ENCODE peak calls at places on chromosomes 4 and X, in five cellular contexts. One of them, this sample, is unnamed.
A peak's percentile ranks its signal among the peaks of the same experiment; 100 is the strongest.

GRCh38 chrX:43279341-43279808 is 376.7 kb upstream of the MAOA start:
- DNase-seq in H1: no peak
- DNase-seq in HepG2: no peak
- DNase-seq in GM12878: no peak
- DNase-seq in NT2/D1: no peak
- DNase-seq in this sample: no peak

GRCh38 chr4:161121451-161121850 is 1042.3 kb downstream of the FSTL5 start:
- DNase-seq in GM12878: no peak
- DNase-seq in HepG2: no peak
- DNase-seq in H1: no peak
- DNase-seq in NT2/D1: no peak
- DNase-seq in this sample: no peak

GRCh38 chr4:101914761-101915160 is 124.2 kb downstream of the BANK1 start:
- DNase-seq in NT2/D1: no peak
- DNase-seq in GM12878: no peak
- DNase-seq in HepG2: no peak
- DNase-seq in H1: no peak
- DNase-seq in this sample: no peak

GRCh38 chr4:26729547-26729946 is 131.1 kb upstream of the STIM2 start:
- DNase-seq in H1: no peak
- DNase-seq in NT2/D1: no peak
- DNase-seq in HepG2: no peak
- DNase-seq in GM12878: no peak
- DNase-seq in this sample: no peak

GRCh38 chr4:28073860-28074555 is 1213.4 kb downstream of the STIM2 start:
- DNase-seq in HepG2: peak; percentile 3
- DNase-seq in GM12878: no peak
- DNase-seq in H1: no peak
- DNase-seq in NT2/D1: peak; percentile 2
- DNase-seq in this sample: no peak

GRCh38 chr4:78058591-78059523 is 1.7 kb downstream of the FRAS1 start:
- DNase-seq in H1: peak; percentile 21
- DNase-seq in GM12878: no peak
- DNase-seq in NT2/D1: no peak
- DNase-seq in HepG2: peak; percentile 19
- DNase-seq in this sample: peak; percentile 50

GRCh38 chr4:47640911-47641310 is 155.8 kb downstream of the ATP10D start:
- DNase-seq in GM12878: no peak
- DNase-seq in HepG2: no peak
- DNase-seq in H1: no peak
- DNase-seq in NT2/D1: no peak
- DNase-seq in this sample: no peak

GRCh38 chrX:48626401-48627298 is 29.4 kb downstream of the WDR13 start:
- DNase-seq in NT2/D1: no peak
- DNase-seq in GM12878: no peak
- DNase-seq in H1: no peak
- DNase-seq in HepG2: no peak
- DNase-seq in this sample: no peak

GRCh38 chr4:170243662-170244288 is 154.0 kb upstream of the AADAT start:
- DNase-seq in GM12878: no peak
- DNase-seq in H1: no peak
- DNase-seq in HepG2: no peak
- DNase-seq in NT2/D1: no peak
- DNase-seq in this sample: no peak

GRCh38 chr4:108483650-108484049 is 136.7 kb upstream of the RPL34 start:
- DNase-seq in NT2/D1: no peak
- DNase-seq in HepG2: no peak
- DNase-seq in GM12878: no peak
- DNase-seq in H1: no peak
- DNase-seq in this sample: no peak

GRCh38 chr4:121938282-121939092 is 13.4 kb downstream of the TRPC3 start:
- DNase-seq in GM12878: no peak
- DNase-seq in HepG2: peak; percentile 12
- DNase-seq in NT2/D1: no peak
- DNase-seq in H1: no peak
- DNase-seq in this sample: no peak

DNA sequence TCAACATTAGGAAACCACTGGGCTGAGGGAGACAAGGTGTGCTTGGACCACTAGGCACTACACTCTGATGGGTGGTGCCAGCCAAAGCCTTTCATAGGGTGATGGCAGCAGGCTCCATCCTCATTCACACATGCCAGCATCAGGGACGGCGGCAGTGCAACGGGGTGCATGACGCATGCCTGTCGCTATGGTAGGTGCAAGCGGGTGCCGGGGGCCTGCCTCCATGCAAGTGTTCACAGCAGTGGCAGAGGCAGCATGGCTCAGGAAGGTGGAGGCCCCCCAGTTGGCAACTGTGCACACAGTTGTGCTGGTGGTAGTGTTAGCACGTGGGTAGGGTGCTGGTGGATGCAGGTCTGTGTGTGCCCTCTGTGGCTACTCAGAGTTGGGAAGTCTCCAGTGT is 184.1 kb downstream of the RELL1 start:
- DNase-seq in NT2/D1: no peak
- DNase-seq in HepG2: no peak
- DNase-seq in H1: no peak
- DNase-seq in GM12878: no peak
- DNase-seq in this sample: no peak
- TF ChIP-seq SUZ12 in NT2/D1: no peak
- TF ChIP-seq SUZ12 in HepG2: no peak
- TF ChIP-seq SUZ12 in H1: no peak
- TF ChIP-seq SUZ12 in GM12878: no peak
- TF ChIP-seq SUZ12 in this sample: no peak

GRCh38 chr4:41725254-41725653 is 23.3 kb downstream of the PHOX2B start:
- DNase-seq in HepG2: no peak
- DNase-seq in NT2/D1: no peak
- DNase-seq in H1: no peak
- DNase-seq in GM12878: no peak
- DNase-seq in this sample: no peak

GRCh38 chr4:41718907-41719306 is 29.6 kb downstream of the PHOX2B start:
- DNase-seq in NT2/D1: no peak
- DNase-seq in HepG2: no peak
- DNase-seq in GM12878: no peak
- DNase-seq in H1: no peak
- DNase-seq in this sample: no peak

GRCh38 chr4:41719417-41719816 is 29.1 kb downstream of the PHOX2B start:
- DNase-seq in GM12878: no peak
- DNase-seq in NT2/D1: no peak
- DNase-seq in HepG2: no peak
- DNase-seq in H1: no peak
- DNase-seq in this sample: no peak

GRCh38 chr4:41723286-41723685 is 25.2 kb downstream of the PHOX2B start:
- DNase-seq in HepG2: no peak
- DNase-seq in GM12878: no peak
- DNase-seq in NT2/D1: no peak
- DNase-seq in H1: no peak
- DNase-seq in this sample: no peak

GRCh38 chr4:41722171-41722570 is 26.4 kb downstream of the PHOX2B start:
- DNase-seq in GM12878: no peak
- DNase-seq in HepG2: no peak
- DNase-seq in H1: no peak
- DNase-seq in NT2/D1: no peak
- DNase-seq in this sample: no peak
- TF ChIP-seq SUZ12 in GM12878: no peak
- TF ChIP-seq SUZ12 in HepG2: no peak
- TF ChIP-seq SUZ12 in H1: no peak
- TF ChIP-seq SUZ12 in NT2/D1: no peak
- TF ChIP-seq SUZ12 in this sample: no peak

DNA sequence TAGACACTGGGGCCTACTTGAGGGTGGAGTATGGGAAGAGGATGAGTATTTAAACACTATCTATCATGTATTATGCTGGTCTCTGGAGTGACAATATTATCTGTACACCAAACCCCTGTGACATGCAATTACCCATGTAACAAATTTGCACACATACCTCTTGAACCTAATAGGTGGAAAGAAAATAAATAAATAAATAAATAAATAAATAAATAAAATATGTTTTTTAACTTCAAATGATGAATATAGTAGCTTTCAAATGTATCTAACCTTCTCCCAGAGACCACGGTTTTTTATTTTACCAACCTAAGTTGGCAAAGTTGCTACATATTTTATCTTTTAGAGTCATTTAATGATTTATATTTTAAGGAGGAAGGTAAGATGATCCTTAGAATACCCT is 105.0 kb downstream of the TGIF2LX start:
- DNase-seq in NT2/D1: no peak
- DNase-seq in HepG2: no peak
- DNase-seq in H1: no peak
- DNase-seq in GM12878: no peak
- DNase-seq in this sample: no peak
- TF ChIP-seq SUZ12 in NT2/D1: no peak
- TF ChIP-seq SUZ12 in HepG2: no peak
- TF ChIP-seq SUZ12 in H1: no peak
- TF ChIP-seq SUZ12 in GM12878: no peak
- TF ChIP-seq SUZ12 in this sample: no peak

GRCh38 chr4:184649971-184650855 is 675 bp downstream of the PRIMPOL start:
- DNase-seq in HepG2: peak; percentile 17
- DNase-seq in H1: no peak
- DNase-seq in GM12878: no peak
- DNase-seq in NT2/D1: no peak
- DNase-seq in this sample: no peak
- TF ChIP-seq SUZ12 in HepG2: no peak
- TF ChIP-seq SUZ12 in H1: no peak
- TF ChIP-seq SUZ12 in GM12878: no peak
- TF ChIP-seq SUZ12 in NT2/D1: no peak
- TF ChIP-seq SUZ12 in this sample: no peak

GRCh38 chr4:89660851-89661250 is 176.1 kb downstream of the SNCA start:
- DNase-seq in H1: no peak
- DNase-seq in GM12878: no peak
- DNase-seq in NT2/D1: no peak
- DNase-seq in HepG2: no peak
- DNase-seq in this sample: no peak

GRCh38 chr4:89661490-89661889 is 175.5 kb downstream of the SNCA start:
- DNase-seq in GM12878: no peak
- DNase-seq in H1: no peak
- DNase-seq in NT2/D1: peak; percentile 32
- DNase-seq in HepG2: no peak
- DNase-seq in this sample: no peak

GRCh38 chr4:89658701-89659024 is 178.3 kb downstream of the SNCA start:
- DNase-seq in H1: no peak
- DNase-seq in NT2/D1: no peak
- DNase-seq in GM12878: no peak
- DNase-seq in HepG2: no peak
- DNase-seq in this sample: no peak

GRCh38 chr4:89660444-89660843 is 176.5 kb downstream of the SNCA start:
- DNase-seq in HepG2: no peak
- DNase-seq in GM12878: no peak
- DNase-seq in H1: no peak
- DNase-seq in NT2/D1: no peak
- DNase-seq in this sample: no peak

DNA sequence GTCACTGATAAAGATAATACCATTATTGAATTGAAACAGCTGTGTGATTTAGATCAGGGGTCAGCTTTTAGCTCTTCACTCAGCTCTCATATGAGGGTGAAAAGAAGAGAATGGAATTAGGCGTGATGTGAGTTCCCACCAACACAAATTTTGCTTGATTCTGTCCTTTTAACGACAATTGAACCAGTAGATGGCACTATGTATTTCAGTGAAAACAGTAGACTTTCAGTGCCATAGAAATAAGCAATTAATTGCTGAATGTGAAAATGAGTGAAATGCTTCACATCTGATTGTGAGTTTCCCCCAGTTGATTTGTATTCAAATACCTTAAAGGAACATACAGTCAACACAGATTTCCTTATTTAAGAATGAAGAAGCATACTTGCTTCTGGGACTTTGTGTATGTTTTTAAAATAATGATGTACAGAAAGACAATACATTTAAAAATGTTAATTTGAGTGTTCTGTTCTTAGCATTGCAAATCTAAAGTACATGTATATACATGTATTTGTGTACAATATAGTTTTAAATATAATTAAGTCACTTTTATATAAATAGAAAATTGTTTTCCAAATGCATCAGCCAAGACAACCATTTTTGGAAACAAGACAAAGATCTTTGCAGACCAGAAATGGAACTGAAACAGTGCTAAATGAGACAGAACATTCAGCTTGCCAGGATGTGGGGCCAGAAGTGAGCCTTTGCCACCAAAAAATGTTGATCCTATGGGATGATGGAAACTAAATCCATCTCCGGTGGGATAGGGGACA is 178.8 kb downstream of the SNCA start:
- DNase-seq in HepG2: peak; percentile 28
- DNase-seq in GM12878: no peak
- DNase-seq in NT2/D1: no peak
- DNase-seq in H1: no peak
- DNase-seq in this sample: peak; percentile 17
- TF ChIP-seq SUZ12 in HepG2: no peak
- TF ChIP-seq SUZ12 in GM12878: no peak
- TF ChIP-seq SUZ12 in NT2/D1: no peak
- TF ChIP-seq SUZ12 in H1: no peak
- TF ChIP-seq SUZ12 in this sample: no peak

DNA sequence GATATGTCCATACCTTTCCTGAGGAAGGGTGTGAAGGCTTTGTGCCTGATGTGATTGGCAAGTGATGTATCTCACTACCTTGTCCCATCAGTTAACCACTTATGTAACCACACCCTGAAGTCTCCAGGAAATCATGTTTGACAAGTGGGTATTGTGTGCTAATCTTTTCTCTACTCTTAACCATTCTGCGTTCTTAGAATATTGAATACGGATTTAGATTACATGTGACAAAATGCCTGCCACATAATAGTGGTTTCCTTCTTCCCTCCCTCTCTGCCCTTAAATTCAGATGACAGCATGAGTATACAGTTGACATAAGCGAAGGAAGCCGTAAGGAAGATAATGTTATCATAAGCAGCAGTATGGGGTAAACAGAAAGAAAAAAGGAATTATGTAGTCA is 108.4 kb downstream of the KLHL8 start:
- DNase-seq in NT2/D1: no peak
- DNase-seq in H1: no peak
- DNase-seq in GM12878: no peak
- DNase-seq in HepG2: no peak
- DNase-seq in this sample: no peak
- TF ChIP-seq SUZ12 in NT2/D1: no peak
- TF ChIP-seq SUZ12 in H1: no peak
- TF ChIP-seq SUZ12 in GM12878: no peak
- TF ChIP-seq SUZ12 in HepG2: no peak
- TF ChIP-seq SUZ12 in this sample: no peak

GRCh38 chrX:103343105-103343504 is 13.1 kb downstream of the TCEAL7 start:
- DNase-seq in HepG2: no peak
- DNase-seq in H1: no peak
- DNase-seq in GM12878: no peak
- DNase-seq in NT2/D1: no peak
- DNase-seq in this sample: peak; percentile 59
- TF ChIP-seq SUZ12 in HepG2: no peak
- TF ChIP-seq SUZ12 in H1: no peak
- TF ChIP-seq SUZ12 in GM12878: no peak
- TF ChIP-seq SUZ12 in NT2/D1: no peak
- TF ChIP-seq SUZ12 in this sample: no peak

GRCh38 chr4:144495944-144496343 is 150.0 kb upstream of the HHIP start:
- DNase-seq in NT2/D1: no peak
- DNase-seq in HepG2: no peak
- DNase-seq in GM12878: no peak
- DNase-seq in H1: no peak
- DNase-seq in this sample: no peak

GRCh38 chr4:144504853-144505252 is 141.1 kb upstream of the HHIP start:
- DNase-seq in HepG2: no peak
- DNase-seq in H1: no peak
- DNase-seq in GM12878: no peak
- DNase-seq in NT2/D1: no peak
- DNase-seq in this sample: no peak

GRCh38 chr4:144501231-144501780 is 144.7 kb upstream of the HHIP start:
- DNase-seq in NT2/D1: no peak
- DNase-seq in HepG2: no peak
- DNase-seq in GM12878: no peak
- DNase-seq in H1: no peak
- DNase-seq in this sample: no peak

GRCh38 chr4:144494280-144494679 is 151.7 kb upstream of the HHIP start:
- DNase-seq in H1: no peak
- DNase-seq in NT2/D1: no peak
- DNase-seq in HepG2: no peak
- DNase-seq in GM12878: no peak
- DNase-seq in this sample: no peak

GRCh38 chr4:144499777-144500176 is 146.2 kb upstream of the HHIP start:
- DNase-seq in H1: no peak
- DNase-seq in HepG2: no peak
- DNase-seq in NT2/D1: no peak
- DNase-seq in GM12878: peak; percentile 16
- DNase-seq in this sample: no peak
- TF ChIP-seq SUZ12 in H1: no peak
- TF ChIP-seq SUZ12 in HepG2: no peak
- TF ChIP-seq SUZ12 in NT2/D1: no peak
- TF ChIP-seq SUZ12 in GM12878: no peak
- TF ChIP-seq SUZ12 in this sample: no peak

This sample was measured in HEK293T.